ENCODE peak calls at places on chromosomes 13 and 19, in six cellular contexts. B is RPMI7951; S is KBM-7; W is stimulated activated CD4-positive, alpha-beta T cell treated with anti-CD3 and anti-CD28 coated beads, Interleukin-15, amount 100 ng/mL, for 1 hour; H is stimulated activated naive CD8-positive, alpha-beta T cell treated with anti-CD3 and anti-CD28 coated beads, Interleukin-15, Interleukin-2, amounts not matched to agents 100 U/mL and 50 U/mL, for 24 hours; P is cardiac fibroblast. Z is an unnamed sample.

GRCh38 chr19:33191501-33191900 is 2.6 kb upstream of the LRP3 start:
- DNase-seq in B (no peak), S (no peak), W (no peak), H (no peak), P (no peak), Z (no peak)

GRCh38 chr19:44725251-44725650 is 23.3 kb upstream of the BCL3 start:
- DNase-seq in B (no peak), S (no peak), W (no peak), H (no peak), P (no peak), Z (no peak)

GRCh38 chr19:50181121-50181520 is 18.0 kb upstream of the IZUMO2 start:
- DNase-seq in B (no peak), S (no peak), W (no peak), H (no peak), P (no peak), Z (no peak)

GRCh38 chr13:59750860-59751259 is 412.9 kb downstream of the DIAPH3 start:
- DNase-seq in B (peak; percentile 46), S (no peak), W (no peak), H (no peak), P (peak; percentile 58), Z (peak; percentile 49)

GRCh38 chr13:61040180-61040579 is 375.5 kb downstream of the PCDH20 start:
- DNase-seq in B (no peak), S (no peak), W (no peak), H (no peak), P (no peak), Z (no peak)

GRCh38 chr19:48997972-48998371 is 4.3 kb downstream of the RUVBL2 start:
- DNase-seq in B (peak; percentile 46), S (peak; percentile 75), W (peak; percentile 23), H (peak; percentile 75), P (peak; percentile 76), Z (no peak)

GRCh38 chr13:99356216-99357089 is 49.3 kb upstream of the GPR183 start:
- DNase-seq in B (peak; percentile 95), S (peak; percentile 67), W (no peak), H (no peak), P (peak; percentile 80), Z (peak; percentile 76)

GRCh38 chr19:4878491-4878968 is 11.1 kb upstream of the PLIN3 start:
- DNase-seq in B (no peak), S (peak; percentile 74), W (no peak), H (peak; percentile 48), P (no peak), Z (no peak)

GRCh38 chr13:97911311-97912138 is 42.0 kb upstream of the IPO5 start:
- DNase-seq in B (peak; percentile 34), S (peak; percentile 21), W (no peak), H (peak; percentile 5), P (peak; percentile 59), Z (no peak)

GRCh38 chr19:51163257-51163656 is 21.2 kb downstream of the SIGLEC7 start:
- DNase-seq in B (no peak), S (no peak), W (no peak), H (no peak), P (no peak), Z (no peak)

GRCh38 chr19:6811906-6812305 is 39.4 kb downstream of the VAV1 start:
- DNase-seq in B (peak; percentile 80), S (peak; percentile 36), W (no peak), H (no peak), P (peak; percentile 88), Z (peak; percentile 28)

GRCh38 chr13:80259159-80259558 is 81.8 kb downstream of the SPRY2 start:
- DNase-seq in B (no peak), S (no peak), W (no peak), H (no peak), P (no peak), Z (no peak)

GRCh38 chr19:40605201-40605971 is 4.2 kb downstream of the LTBP4 start:
- DNase-seq in B (peak; percentile 77), S (peak; percentile 78), W (peak; percentile 62), H (peak; percentile 81), P (peak; percentile 48), Z (peak; percentile 55)

GRCh38 chr13:101211261-101211660 is 205.0 kb downstream of the NALCN start:
- DNase-seq in B (peak; percentile 17), S (no peak), W (no peak), H (no peak), P (peak; percentile 79), Z (peak; percentile 20)

GRCh38 chr19:10691178-10691881 is 9.9 kb upstream of the QTRT1 start:
- DNase-seq in B (no peak), S (no peak), W (no peak), H (no peak), P (no peak), Z (no peak)

GRCh38 chr19:56071151-56071550 is 49.9 kb downstream of the ZNF787 start:
- DNase-seq in B (peak; percentile 13), S (peak; percentile 38), W (no peak), H (no peak), P (peak; percentile 21), Z (no peak)

GRCh38 chr19:46661020-46661731 is at the start of gene DACT3:
- DNase-seq in B (peak; percentile 99), S (peak; percentile 99), W (peak; percentile 100), H (peak; percentile 100), P (peak; percentile 100), Z (peak; percentile 99)

GRCh38 chr19:39254539-39255345 is 6.1 kb upstream of the IFNL4 start:
- DNase-seq in B (no peak), S (no peak), W (no peak), H (no peak), P (no peak), Z (no peak)

GRCh38 chr13:27770809-27771208 is 21.5 kb upstream of the GSX1 start:
- DNase-seq in B (peak; percentile 18), S (peak; percentile 18), W (no peak), H (peak; percentile 15), P (peak; percentile 35), Z (no peak)

GRCh38 chr13:83024955-83025594 is 857.2 kb downstream of the SLITRK1 start:
- DNase-seq in B (no peak), S (no peak), W (no peak), H (no peak), P (no peak), Z (no peak)

GRCh38 chr13:114112231-114112825 is 20.1 kb downstream of the RASA3 start:
- DNase-seq in B (no peak), S (no peak), W (no peak), H (peak; percentile 2), P (no peak), Z (no peak)

GRCh38 chr13:77918391-77919261 is at the start of gene EDNRB:
- DNase-seq in B (peak; percentile 1), S (no peak), W (no peak), H (peak; percentile 9), P (peak; percentile 54), Z (peak; percentile 10)

GRCh38 chr19:46967578-46968018 is 52.0 kb upstream of the NPAS1 start:
- DNase-seq in B (no peak), S (peak; percentile 78), W (no peak), H (peak; percentile 28), P (no peak), Z (no peak)

GRCh38 chr19:21482863-21483276 is 22.5 kb upstream of the ZNF429 start:
- DNase-seq in B (peak; percentile 22), S (peak; percentile 58), W (peak; percentile 54), H (peak; percentile 61), P (peak; percentile 44), Z (no peak)

GRCh38 chr13:74214321-74214720 is 80.1 kb upstream of the KLF12 start:
- DNase-seq in B (no peak), S (no peak), W (no peak), H (no peak), P (no peak), Z (no peak)

GRCh38 chr13:29683041-29683440 is 87.6 kb upstream of the SLC7A1 start:
- DNase-seq in B (no peak), S (no peak), W (no peak), H (no peak), P (no peak), Z (no peak)

GRCh38 chr13:72565893-72566292 is 161.5 kb downstream of the MZT1 start:
- DNase-seq in B (peak; percentile 12), S (peak; percentile 41), W (no peak), H (no peak), P (peak; percentile 42), Z (no peak)